ENCODE peak calls at places on chromosome 1, in four cellular contexts. O, U, F and V are unnamed samples.

GRCh38 chr1:157325220-157325619 is 187.0 kb upstream of the ETV3 start:
- DNase-seq in O (no peak), U (no peak), F (no peak), V (peak)

GRCh38 chr1:39943471-39944290 is 11.3 kb upstream of the MFSD2A start:
- DNase-seq in O (no peak), U (no peak), F (no peak), V (no peak)

GRCh38 chr1:231611851-231612250 is 14.7 kb upstream of the DISC1 start:
- DNase-seq in O (no peak), U (no peak), F (no peak), V (peak)

GRCh38 chr1:213982814-213983588 is 4.8 kb upstream of the PROX1 start:
- DNase-seq in O (no peak), U (peak), F (peak), V (peak)

GRCh38 chr1:210883821-210884220 is 250.1 kb downstream of the KCNH1 start:
- DNase-seq in O (peak), U (no peak), F (no peak), V (no peak)

GRCh38 chr1:55235722-55236121 is 20.6 kb upstream of the USP24 start:
- DNase-seq in O (peak), U (no peak), F (no peak), V (no peak)

GRCh38 chr1:23177438-23178380 is 9.1 kb upstream of the LUZP1 start:
- DNase-seq in O (peak), U (peak), F (peak), V (peak)

GRCh38 chr1:46084553-46085448 is 47.6 kb downstream of the PIK3R3 start:
- DNase-seq in O (peak), U (no peak), F (no peak), V (no peak)

GRCh38 chr1:26694597-26695416 is 1.0 kb upstream of the ARID1A start:
- DNase-seq in O (no peak), U (no peak), F (no peak), V (peak)

GRCh38 chr1:211532086-211532439 is 40.1 kb upstream of the RD3 start:
- DNase-seq in O (no peak), U (no peak), F (no peak), V (peak)

GRCh38 chr1:156616463-156616862 is 2.8 kb upstream of the HAPLN2 start:
- DNase-seq in O (peak), U (no peak), F (no peak), V (peak)

GRCh38 chr1:119673171-119673940 is 25.3 kb upstream of the ZNF697 start:
- DNase-seq in O (peak), U (no peak), F (no peak), V (peak)

GRCh38 chr1:113760102-113760804 is 967 bp upstream of the PHTF1 start:
- DNase-seq in O (no peak), U (no peak), F (no peak), V (peak)

GRCh38 chr1:102628008-102628736 is 480.1 kb downstream of the COL11A1 start:
- DNase-seq in O (no peak), U (no peak), F (no peak), V (no peak)

GRCh38 chr1:87135313-87135712 is 193.4 kb upstream of the LMO4 start:
- DNase-seq in O (no peak), U (no peak), F (no peak), V (no peak)

GRCh38 chr1:60573121-60573520 is 499.6 kb upstream of the C1orf87 start:
- DNase-seq in O (no peak), U (no peak), F (no peak), V (no peak)

GRCh38 chr1:199226163-199226562 is 587.3 kb downstream of the PTPRC start:
- DNase-seq in O (peak), U (no peak), F (no peak), V (no peak)

GRCh38 chr1:30928789-30929134 is 20.2 kb upstream of the SDC3 start:
- DNase-seq in O (no peak), U (no peak), F (no peak), V (no peak)

GRCh38 chr1:165912638-165913037 is 85.2 kb downstream of the UCK2 start:
- DNase-seq in O (no peak), U (no peak), F (no peak), V (no peak)

GRCh38 chr1:180594723-180595122 is 36.0 kb downstream of the OVAAL start:
- DNase-seq in O (no peak), U (no peak), F (no peak), V (no peak)

GRCh38 chr1:93807301-93807930 is 71.6 kb downstream of the DNTTIP2 start:
- DNase-seq in O (peak), U (no peak), F (no peak), V (peak)

GRCh38 chr1:110605901-110606783 is at the start of gene KCNA2:
- DNase-seq in O (no peak), U (peak), F (peak), V (peak)

GRCh38 chr1:23810818-23811420 is 10.4 kb upstream of the GALE start:
- DNase-seq in O (peak), U (peak), F (peak), V (peak)

GRCh38 chr1:243420369-243420768 is 164.5 kb downstream of the SDCCAG8 start:
- DNase-seq in O (no peak), U (no peak), F (no peak), V (no peak)

GRCh38 chr1:203325004-203325417 is 19.7 kb downstream of the BTG2 start:
- DNase-seq in O (no peak), U (no peak), F (peak), V (peak)

GRCh38 chr1:211420389-211420788 is 71.6 kb downstream of the RD3 start:
- DNase-seq in O (peak), U (no peak), F (no peak), V (peak)

GRCh38 chr1:204350857-204351573 is 8.7 kb downstream of the PLEKHA6 start:
- DNase-seq in O (peak), U (peak), F (peak), V (peak)

GRCh38 chr1:152878042-152878441 is at the start of gene SMCP:
- DNase-seq in O (no peak), U (no peak), F (peak), V (peak)

GRCh38 chr1:152086785-152087184 is 2.1 kb downstream of the TCHHL1 start:
- DNase-seq in O (no peak), U (no peak), F (no peak), V (no peak)

GRCh38 chr1:176193023-176193422 is 14.1 kb downstream of the COP1 start:
- DNase-seq in O (no peak), U (no peak), F (no peak), V (no peak)

GRCh38 chr1:22827666-22828065 is 117.0 kb downstream of the EPHB2 start:
- DNase-seq in O (no peak), U (no peak), F (no peak), V (peak)

GRCh38 chr1:43367026-43367903 is 546 bp downstream of the ELOVL1 start:
- DNase-seq in O (no peak), U (no peak), F (peak), V (peak)

GRCh38 chr1:190258003-190258402 is 219.7 kb downstream of the BRINP3 start:
- DNase-seq in O (no peak), U (peak), F (no peak), V (peak)

GRCh38 chr1:247352175-247352574 is 20.5 kb upstream of the ZNF496 start:
- DNase-seq in O (no peak), U (no peak), F (no peak), V (no peak)
- H3K56ac ChIP-seq in O (no peak), U (no peak), F (no peak), V (no peak)

DNA sequence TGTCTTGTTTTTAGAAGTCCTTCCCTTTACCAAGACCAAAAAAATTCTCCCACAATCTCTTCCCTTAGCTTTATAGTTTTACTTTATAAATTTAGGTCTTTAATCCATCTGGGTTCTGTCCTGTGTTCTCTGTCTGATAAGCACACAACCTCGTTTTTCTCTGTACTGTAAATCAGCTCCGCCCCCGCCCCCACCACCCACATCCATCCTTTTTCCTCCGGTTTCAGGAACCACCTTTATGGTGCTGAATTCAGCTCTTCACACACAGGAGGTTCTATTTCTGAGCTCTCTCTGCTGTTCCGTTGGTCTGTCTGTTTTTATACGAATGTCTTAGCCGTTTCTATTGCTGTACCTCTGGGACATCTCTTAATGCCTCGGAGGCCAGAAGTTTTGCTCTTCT is 44.5 kb downstream of the ACTL8 start:
- DNase-seq in O (no peak), U (no peak), F (no peak), V (no peak)
- H3K56ac ChIP-seq in O (no peak), U (no peak), F (no peak), V (no peak)

GRCh38 chr1:107405241-107405640 is 264.4 kb downstream of the NTNG1 start:
- DNase-seq in O (peak), U (no peak), F (no peak), V (no peak)

GRCh38 chr1:107401704-107402103 is 260.9 kb downstream of the NTNG1 start:
- DNase-seq in O (no peak), U (no peak), F (no peak), V (no peak)

GRCh38 chr1:107407011-107407410 is 266.2 kb downstream of the NTNG1 start:
- DNase-seq in O (no peak), U (no peak), F (no peak), V (no peak)

GRCh38 chr1:107404756-107405155 is 263.9 kb downstream of the NTNG1 start:
- DNase-seq in O (peak), U (no peak), F (no peak), V (no peak)
- H3K56ac ChIP-seq in O (no peak), U (no peak), F (no peak), V (no peak)

GRCh38 chr1:233945573-233945972 is 41.1 kb downstream of the SLC35F3 start:
- DNase-seq in O (no peak), U (no peak), F (no peak), V (no peak)
- H3K56ac ChIP-seq in O (no peak), U (no peak), F (no peak), V (no peak)